ENCODE peak calls at places on chromosome 12, in eight cellular contexts. B is DND-41, E is IMR-90, H is tibial artery, R is right lobe of liver, C is transverse colon, T is HepG2, O is neural progenitor cell. N is an unnamed sample.

GRCh38 chr12:54135621-54136027 is 53.2 kb downstream of the SMUG1 start:
- DNase-seq in B (no peak), E (no peak), H (no peak), R (no peak), C (no peak), T (peak; percentile 88), O (peak; percentile 87), N (no peak)

GRCh38 chr12:119989619-119990381 is 764 bp downstream of the BICDL1 start:
- DNase-seq in B (peak; percentile 67), E (peak; percentile 64), H (peak; percentile 65), R (peak; percentile 83), C (peak; percentile 86), T (peak; percentile 41), O (peak; percentile 96), N (peak; percentile 89)

GRCh38 chr12:3247596-3248270 is 170.6 kb downstream of the TSPAN9 start:
- DNase-seq in B (no peak), E (no peak), H (no peak), R (no peak), C (no peak), T (no peak), O (no peak), N (no peak)

GRCh38 chr12:102106905-102107304 is 13.0 kb downstream of the NUP37 start:
- DNase-seq in B (no peak), E (no peak), H (no peak), R (no peak), C (no peak), T (no peak), O (no peak), N (no peak)

GRCh38 chr12:53345486-53346195 is 9.5 kb upstream of the SP7 start:
- DNase-seq in B (no peak), E (no peak), H (no peak), R (no peak), C (no peak), T (no peak), O (no peak), N (peak; percentile 60)

GRCh38 chr12:9667403-9667802 is 2.1 kb upstream of the CLEC2D start:
- DNase-seq in B (no peak), E (no peak), H (no peak), R (no peak), C (no peak), T (no peak), O (no peak), N (no peak)

GRCh38 chr12:11347810-11348209 is 37.6 kb upstream of the PRB4 start:
- DNase-seq in B (no peak), E (no peak), H (no peak), R (no peak), C (no peak), T (no peak), O (no peak), N (no peak)

GRCh38 chr12:131909596-131910219 is 15.3 kb downstream of the ULK1 start:
- DNase-seq in B (no peak), E (no peak), H (no peak), R (peak; percentile 47), C (no peak), T (no peak), O (no peak), N (no peak)

GRCh38 chr12:132329036-132329738 is at the start of gene GALNT9:
- DNase-seq in B (no peak), E (no peak), H (no peak), R (no peak), C (no peak), T (no peak), O (peak; percentile 90), N (no peak)

GRCh38 chr12:505221-505620 is 45.5 kb downstream of the B4GALNT3 start:
- DNase-seq in B (no peak), E (no peak), H (no peak), R (no peak), C (no peak), T (no peak), O (no peak), N (no peak)

GRCh38 chr12:49334681-49335080 is 2.3 kb downstream of the C1QL4 start:
- DNase-seq in B (no peak), E (no peak), H (no peak), R (peak; percentile 35), C (no peak), T (no peak), O (no peak), N (no peak)

GRCh38 chr12:124949779-124950728 is 35.6 kb upstream of the UBC start:
- DNase-seq in B (no peak), E (no peak), H (no peak), R (no peak), C (no peak), T (no peak), O (no peak), N (no peak)

GRCh38 chr12:86261606-86262005 is 5.4 kb upstream of the MGAT4C start:
- DNase-seq in B (no peak), E (no peak), H (no peak), R (no peak), C (no peak), T (no peak), O (no peak), N (no peak)

GRCh38 chr12:124273630-124274029 is 21.3 kb upstream of the RFLNA start:
- DNase-seq in B (peak; percentile 27), E (peak; percentile 31), H (no peak), R (no peak), C (no peak), T (peak; percentile 90), O (no peak), N (peak; percentile 49)

GRCh38 chr12:39605996-39606395 is 13.6 kb downstream of the ABCD2 start:
- DNase-seq in B (no peak), E (no peak), H (no peak), R (no peak), C (no peak), T (no peak), O (no peak), N (peak; percentile 9)

GRCh38 chr12:52197371-52198231 is 5.8 kb upstream of the KRT80 start:
- DNase-seq in B (no peak), E (no peak), H (peak; percentile 75), R (no peak), C (no peak), T (no peak), O (no peak), N (no peak)

GRCh38 chr12:9115731-9116689 is at the start of gene A2M:
- DNase-seq in B (no peak), E (no peak), H (peak; percentile 37), R (no peak), C (no peak), T (peak; percentile 95), O (no peak), N (no peak)

GRCh38 chr12:132218915-132219314 is 74.7 kb downstream of the NOC4L start:
- DNase-seq in B (peak; percentile 29), E (no peak), H (no peak), R (no peak), C (no peak), T (peak; percentile 35), O (peak; percentile 68), N (peak; percentile 15)

GRCh38 chr12:30169839-30170591 is 386.3 kb upstream of the TMTC1 start:
- DNase-seq in B (no peak), E (no peak), H (no peak), R (no peak), C (no peak), T (no peak), O (peak; percentile 66), N (no peak)

GRCh38 chr12:74539765-74540526 is 2.3 kb downstream of the ATXN7L3B start:
- DNase-seq in B (no peak), E (no peak), H (no peak), R (no peak), C (no peak), T (no peak), O (peak; percentile 48), N (no peak)

GRCh38 chr12:46983959-46984833 is 95.2 kb upstream of the PCED1B start:
- DNase-seq in B (peak; percentile 57), E (peak; percentile 75), H (no peak), R (peak; percentile 60), C (peak; percentile 23), T (peak; percentile 51), O (peak; percentile 77), N (peak; percentile 38)

GRCh38 chr12:57119294-57119693 is 8.1 kb upstream of the STAT6 start:
- DNase-seq in B (no peak), E (no peak), H (no peak), R (no peak), C (no peak), T (no peak), O (no peak), N (no peak)

GRCh38 chr12:53320352-53321195 is 836 bp downstream of the AAAS start:
- DNase-seq in B (no peak), E (no peak), H (no peak), R (no peak), C (no peak), T (no peak), O (no peak), N (no peak)

GRCh38 chr12:92003701-92004100 is 141.9 kb downstream of the BTG1 start:
- DNase-seq in B (no peak), E (no peak), H (no peak), R (no peak), C (no peak), T (no peak), O (no peak), N (no peak)

GRCh38 chr12:92000587-92000986 is 145.1 kb downstream of the BTG1 start:
- DNase-seq in B (no peak), E (no peak), H (no peak), R (no peak), C (no peak), T (no peak), O (no peak), N (no peak)

GRCh38 chr12:92002195-92002649 is 143.4 kb downstream of the BTG1 start:
- DNase-seq in B (no peak), E (peak; percentile 34), H (no peak), R (no peak), C (no peak), T (no peak), O (no peak), N (no peak)

GRCh38 chr12:91999823-92000222 is 145.8 kb downstream of the BTG1 start:
- DNase-seq in B (no peak), E (no peak), H (no peak), R (no peak), C (no peak), T (no peak), O (no peak), N (no peak)

GRCh38 chr12:92002673-92003382 is 142.8 kb downstream of the BTG1 start:
- DNase-seq in B (no peak), E (no peak), H (no peak), R (no peak), C (no peak), T (peak; percentile 4), O (no peak), N (peak; percentile 48)
- TF ChIP-seq CTCF in B (no peak), E (no peak), H (no peak), R (no peak), C (no peak), T (no peak), O (no peak), N (no peak)

GRCh38 chr12:68237068-68237467 is 11.5 kb upstream of the IL26 start:
- DNase-seq in B (no peak), E (no peak), H (no peak), R (no peak), C (no peak), T (no peak), O (no peak), N (no peak)
- H3K4me3 ChIP-seq in B (peak overlapping the region; percentile 48), E (no peak overlapping the region), H (peak overlapping the region; percentile 28), R (peak overlapping the region; percentile 24), C (no peak overlapping the region), T (peak overlapping the region; percentile 70), O (no peak overlapping the region), N (no peak overlapping the region)

GRCh38 chr12:32285484-32285883 is 113.9 kb upstream of the FGD4 start:
- DNase-seq in B (no peak), E (no peak), H (no peak), R (no peak), C (no peak), T (no peak), O (peak; percentile 58), N (no peak)
- TF ChIP-seq CTCF in B (no peak), E (no peak), H (no peak), R (no peak), C (no peak), T (no peak), O (no peak), N (no peak)

GRCh38 chr12:6229823-6230222 is 29.6 kb downstream of the CD9 start:
- DNase-seq in B (no peak), E (peak; percentile 97), H (peak; percentile 88), R (no peak), C (peak; percentile 68), T (peak; percentile 32), O (no peak), N (peak; percentile 96)
- H3K4me3 ChIP-seq in B (no peak overlapping the region), E (no peak overlapping the region), H (no peak overlapping the region), R (no peak overlapping the region), C (no peak overlapping the region), T (no peak overlapping the region), O (no peak overlapping the region), N (peak overlapping the region; percentile 33)

N was measured in foreskin fibroblast.